ENCODE peak calls at places on chromosomes 5 and 9, in four cellular contexts. D, W, L and S are unnamed samples.
A peak's percentile ranks its signal among the peaks of the same experiment; 100 is the strongest.

GRCh38 chr5:59831341-59831989 is 62.1 kb downstream of the PDE4D start:
- DNase-seq in L (no peak), W (no peak), D (no peak), S (no peak)

GRCh38 chr9:82613516-82613915 is 449.4 kb downstream of the RASEF start:
- DNase-seq in D (no peak), W (no peak), L (no peak), S (no peak)

GRCh38 chr5:170632985-170633234 is 129.1 kb downstream of the KCNIP1 start:
- DNase-seq in D (peak; percentile 87), L (peak; percentile 34), W (peak; percentile 67), S (no peak)

GRCh38 chr5:109125755-109126429 is 283.9 kb downstream of the PJA2 start:
- DNase-seq in W (no peak), D (no peak), L (no peak), S (no peak)

GRCh38 chr9:129156163-129156562 is 21.9 kb downstream of the IER5L start:
- DNase-seq in D (no peak), W (no peak), L (no peak), S (no peak)

GRCh38 chr5:15097552-15097951 is 226.0 kb upstream of the ANKH start:
- DNase-seq in D (no peak), W (no peak), L (no peak), S (no peak)

GRCh38 chr5:142327111-142327842 is 2.5 kb upstream of the SPRY4 start:
- DNase-seq in D (peak; percentile 67), W (no peak), L (no peak), S (peak; percentile 77)

GRCh38 chr9:37486616-37487544 is 1.1 kb downstream of the POLR1E start:
- DNase-seq in L (no peak), D (peak; percentile 88), W (no peak), S (peak; percentile 91)

GRCh38 chr9:128124873-128125574 is 2.5 kb downstream of the PTGES2 start:
- DNase-seq in W (peak; percentile 44), D (no peak), L (no peak), S (peak; percentile 66)

GRCh38 chr5:6634327-6634713 is 1.1 kb downstream of the SRD5A1 start:
- DNase-seq in W (no peak), L (no peak), D (peak; percentile 33), S (peak; percentile 45)